ENCODE peak calls at places on chromosomes 12 and 14, in nine cellular contexts. One of them, this sample, is unnamed.

GRCh38 chr12:95637010-95637409 is 85.7 kb upstream of the USP44 start:
- DNase-seq in body of pancreas: no peak
- DNase-seq in uterus: no peak
- DNase-seq in fibroblast of lung: no peak
- DNase-seq in IMR-90: no peak
- DNase-seq in AG10803: no peak
- DNase-seq in HFF-Myc: no peak
- DNase-seq in right atrium auricular region: no peak
- DNase-seq in esophagus squamous epithelium: no peak
- DNase-seq in this sample: no peak

GRCh38 chr12:49885118-49885517 is 18.6 kb downstream of the FAIM2 start:
- DNase-seq in HFF-Myc: no peak
- DNase-seq in fibroblast of lung: no peak
- DNase-seq in IMR-90: no peak
- DNase-seq in esophagus squamous epithelium: no peak
- DNase-seq in right atrium auricular region: no peak
- DNase-seq in AG10803: no peak
- DNase-seq in uterus: no peak
- DNase-seq in body of pancreas: no peak
- DNase-seq in this sample: no peak

GRCh38 chr12:104805186-104805585 is 152.9 kb downstream of the SLC41A2 start:
- DNase-seq in AG10803: peak
- DNase-seq in IMR-90: peak
- DNase-seq in HFF-Myc: no peak
- DNase-seq in uterus: no peak
- DNase-seq in body of pancreas: no peak
- DNase-seq in fibroblast of lung: peak
- DNase-seq in esophagus squamous epithelium: no peak
- DNase-seq in right atrium auricular region: no peak
- DNase-seq in this sample: no peak

GRCh38 chr12:108614639-108615038 is 16.8 kb upstream of the TMEM119 start:
- DNase-seq in uterus: no peak
- DNase-seq in AG10803: no peak
- DNase-seq in HFF-Myc: no peak
- DNase-seq in body of pancreas: no peak
- DNase-seq in fibroblast of lung: no peak
- DNase-seq in right atrium auricular region: no peak
- DNase-seq in esophagus squamous epithelium: no peak
- DNase-seq in IMR-90: no peak
- DNase-seq in this sample: no peak

GRCh38 chr12:108622921-108623514 is 10.7 kb downstream of the SELPLG start:
- DNase-seq in esophagus squamous epithelium: no peak
- DNase-seq in fibroblast of lung: no peak
- DNase-seq in right atrium auricular region: no peak
- DNase-seq in IMR-90: no peak
- DNase-seq in body of pancreas: no peak
- DNase-seq in AG10803: no peak
- DNase-seq in uterus: no peak
- DNase-seq in HFF-Myc: no peak
- DNase-seq in this sample: no peak

GRCh38 chr12:100168562-100168961 is 25.9 kb upstream of the BLTP3B start:
- DNase-seq in esophagus squamous epithelium: no peak
- DNase-seq in HFF-Myc: no peak
- DNase-seq in uterus: no peak
- DNase-seq in IMR-90: no peak
- DNase-seq in right atrium auricular region: peak
- DNase-seq in AG10803: no peak
- DNase-seq in fibroblast of lung: no peak
- DNase-seq in body of pancreas: no peak
- DNase-seq in this sample: no peak

GRCh38 chr12:110861729-110862128 is 14.9 kb downstream of the CCDC63 start:
- DNase-seq in HFF-Myc: no peak
- DNase-seq in right atrium auricular region: no peak
- DNase-seq in uterus: no peak
- DNase-seq in IMR-90: no peak
- DNase-seq in fibroblast of lung: no peak
- DNase-seq in esophagus squamous epithelium: no peak
- DNase-seq in AG10803: no peak
- DNase-seq in body of pancreas: no peak
- DNase-seq in this sample: no peak

GRCh38 chr14:43449291-43449690 is 1057.8 kb downstream of the FSCB start:
- DNase-seq in esophagus squamous epithelium: no peak
- DNase-seq in IMR-90: no peak
- DNase-seq in right atrium auricular region: no peak
- DNase-seq in HFF-Myc: no peak
- DNase-seq in body of pancreas: no peak
- DNase-seq in AG10803: no peak
- DNase-seq in uterus: no peak
- DNase-seq in fibroblast of lung: peak
- DNase-seq in this sample: no peak

GRCh38 chr14:62604524-62604923 is 440.7 kb downstream of the KCNH5 start:
- DNase-seq in uterus: no peak
- DNase-seq in IMR-90: peak
- DNase-seq in AG10803: no peak
- DNase-seq in fibroblast of lung: peak
- DNase-seq in esophagus squamous epithelium: no peak
- DNase-seq in body of pancreas: no peak
- DNase-seq in right atrium auricular region: no peak
- DNase-seq in HFF-Myc: no peak
- DNase-seq in this sample: no peak

GRCh38 chr12:2297004-2297403 is 244.2 kb downstream of the CACNA1C start:
- DNase-seq in uterus: no peak
- DNase-seq in fibroblast of lung: no peak
- DNase-seq in right atrium auricular region: no peak
- DNase-seq in IMR-90: no peak
- DNase-seq in body of pancreas: no peak
- DNase-seq in esophagus squamous epithelium: no peak
- DNase-seq in HFF-Myc: no peak
- DNase-seq in AG10803: no peak
- DNase-seq in this sample: no peak

GRCh38 chr12:32301216-32301615 is 98.1 kb upstream of the FGD4 start:
- DNase-seq in esophagus squamous epithelium: no peak
- DNase-seq in right atrium auricular region: no peak
- DNase-seq in AG10803: no peak
- DNase-seq in HFF-Myc: no peak
- DNase-seq in fibroblast of lung: peak
- DNase-seq in body of pancreas: no peak
- DNase-seq in uterus: no peak
- DNase-seq in IMR-90: peak
- DNase-seq in this sample: no peak

GRCh38 chr12:92668739-92669138 is 34.0 kb upstream of the PLEKHG7 start:
- DNase-seq in IMR-90: no peak
- DNase-seq in body of pancreas: no peak
- DNase-seq in fibroblast of lung: no peak
- DNase-seq in AG10803: no peak
- DNase-seq in HFF-Myc: no peak
- DNase-seq in esophagus squamous epithelium: no peak
- DNase-seq in right atrium auricular region: no peak
- DNase-seq in uterus: no peak
- DNase-seq in this sample: no peak

GRCh38 chr12:12087693-12088034 is 16.9 kb downstream of the BCL2L14 start:
- DNase-seq in body of pancreas: no peak
- DNase-seq in esophagus squamous epithelium: no peak
- DNase-seq in right atrium auricular region: no peak
- DNase-seq in HFF-Myc: no peak
- DNase-seq in fibroblast of lung: no peak
- DNase-seq in AG10803: no peak
- DNase-seq in uterus: no peak
- DNase-seq in IMR-90: no peak
- DNase-seq in this sample: no peak

GRCh38 chr12:132489602-132490239 is at the start of gene FBRSL1:
- DNase-seq in HFF-Myc: peak
- DNase-seq in IMR-90: peak
- DNase-seq in uterus: peak
- DNase-seq in esophagus squamous epithelium: peak
- DNase-seq in AG10803: peak
- DNase-seq in body of pancreas: peak
- DNase-seq in fibroblast of lung: peak
- DNase-seq in right atrium auricular region: peak
- DNase-seq in this sample: peak

GRCh38 chr12:71958056-71958455 is 19.4 kb downstream of the TPH2 start:
- DNase-seq in right atrium auricular region: no peak
- DNase-seq in uterus: no peak
- DNase-seq in fibroblast of lung: no peak
- DNase-seq in HFF-Myc: no peak
- DNase-seq in IMR-90: peak
- DNase-seq in body of pancreas: no peak
- DNase-seq in esophagus squamous epithelium: no peak
- DNase-seq in AG10803: peak
- DNase-seq in this sample: no peak

GRCh38 chr14:72549026-72549425 is 344.9 kb downstream of the DPF3 start:
- DNase-seq in uterus: no peak
- DNase-seq in body of pancreas: no peak
- DNase-seq in AG10803: no peak
- DNase-seq in esophagus squamous epithelium: no peak
- DNase-seq in IMR-90: peak
- DNase-seq in HFF-Myc: no peak
- DNase-seq in right atrium auricular region: no peak
- DNase-seq in fibroblast of lung: no peak
- DNase-seq in this sample: no peak

GRCh38 chr14:87030182-87030581 is 962.8 kb downstream of the GALC start:
- DNase-seq in AG10803: no peak
- DNase-seq in HFF-Myc: no peak
- DNase-seq in IMR-90: no peak
- DNase-seq in esophagus squamous epithelium: no peak
- DNase-seq in fibroblast of lung: no peak
- DNase-seq in uterus: no peak
- DNase-seq in body of pancreas: no peak
- DNase-seq in right atrium auricular region: no peak
- DNase-seq in this sample: no peak

GRCh38 chr12:98935847-98936246 is 290.8 kb downstream of the APAF1 start:
- DNase-seq in uterus: no peak
- DNase-seq in fibroblast of lung: peak
- DNase-seq in right atrium auricular region: no peak
- DNase-seq in esophagus squamous epithelium: no peak
- DNase-seq in body of pancreas: no peak
- DNase-seq in AG10803: no peak
- DNase-seq in HFF-Myc: no peak
- DNase-seq in IMR-90: no peak
- DNase-seq in this sample: no peak

GRCh38 chr12:98939926-98940325 is 294.8 kb downstream of the APAF1 start:
- DNase-seq in right atrium auricular region: no peak
- DNase-seq in esophagus squamous epithelium: no peak
- DNase-seq in AG10803: no peak
- DNase-seq in IMR-90: no peak
- DNase-seq in uterus: no peak
- DNase-seq in HFF-Myc: no peak
- DNase-seq in body of pancreas: no peak
- DNase-seq in fibroblast of lung: no peak
- DNase-seq in this sample: no peak

DNA sequence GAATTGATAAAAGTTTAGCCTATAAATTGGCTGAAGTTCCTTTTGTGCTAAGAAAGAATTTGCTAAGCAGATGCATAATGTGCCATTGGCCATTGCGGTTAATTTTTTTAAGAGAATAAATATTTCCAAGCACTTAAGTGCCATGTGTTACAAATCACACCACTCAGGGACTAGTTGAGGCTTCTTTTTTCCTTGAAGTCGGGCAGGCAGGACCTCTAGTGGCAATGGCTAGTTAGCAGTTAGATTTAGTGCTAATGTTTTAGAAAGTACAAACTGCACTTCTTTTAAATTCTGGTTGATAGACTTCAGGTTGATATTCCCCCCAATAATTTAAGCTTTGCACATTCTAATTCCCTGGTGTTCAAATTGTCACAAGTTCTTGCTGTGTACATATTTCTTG is 294.3 kb downstream of the APAF1 start:
- DNase-seq in right atrium auricular region: no peak
- DNase-seq in body of pancreas: no peak
- DNase-seq in AG10803: peak
- DNase-seq in HFF-Myc: peak
- DNase-seq in uterus: no peak
- DNase-seq in esophagus squamous epithelium: no peak
- DNase-seq in fibroblast of lung: peak
- DNase-seq in IMR-90: peak
- DNase-seq in this sample: no peak
- TF ChIP-seq CTCF in right atrium auricular region: peak
- TF ChIP-seq CTCF in body of pancreas: peak
- TF ChIP-seq CTCF in AG10803: peak
- TF ChIP-seq CTCF in HFF-Myc: peak
- TF ChIP-seq CTCF in uterus: no peak
- TF ChIP-seq CTCF in esophagus squamous epithelium: no peak
- TF ChIP-seq CTCF in fibroblast of lung: peak
- TF ChIP-seq CTCF in IMR-90: peak
- TF ChIP-seq CTCF in this sample: no peak

GRCh38 chr14:79037593-79037992 is 867.4 kb downstream of the NRXN3 start:
- DNase-seq in uterus: no peak
- DNase-seq in fibroblast of lung: no peak
- DNase-seq in AG10803: no peak
- DNase-seq in esophagus squamous epithelium: no peak
- DNase-seq in body of pancreas: peak
- DNase-seq in HFF-Myc: no peak
- DNase-seq in IMR-90: no peak
- DNase-seq in right atrium auricular region: no peak
- DNase-seq in this sample: no peak
- TF ChIP-seq CTCF in uterus: no peak
- TF ChIP-seq CTCF in fibroblast of lung: no peak
- TF ChIP-seq CTCF in AG10803: no peak
- TF ChIP-seq CTCF in esophagus squamous epithelium: no peak
- TF ChIP-seq CTCF in body of pancreas: no peak
- TF ChIP-seq CTCF in HFF-Myc: no peak
- TF ChIP-seq CTCF in IMR-90: no peak
- TF ChIP-seq CTCF in right atrium auricular region: no peak
- TF ChIP-seq CTCF in this sample: no peak

GRCh38 chr12:57893460-57894353 is 47.2 kb upstream of the CTDSP2 start:
- DNase-seq in esophagus squamous epithelium: no peak
- DNase-seq in fibroblast of lung: peak
- DNase-seq in IMR-90: peak
- DNase-seq in uterus: peak
- DNase-seq in AG10803: peak
- DNase-seq in HFF-Myc: peak
- DNase-seq in right atrium auricular region: peak
- DNase-seq in body of pancreas: peak
- DNase-seq in this sample: peak
- TF ChIP-seq CTCF in esophagus squamous epithelium: peak
- TF ChIP-seq CTCF in fibroblast of lung: no peak
- TF ChIP-seq CTCF in IMR-90: peak
- TF ChIP-seq CTCF in uterus: no peak
- TF ChIP-seq CTCF in AG10803: no peak
- TF ChIP-seq CTCF in HFF-Myc: no peak
- TF ChIP-seq CTCF in right atrium auricular region: no peak
- TF ChIP-seq CTCF in body of pancreas: no peak
- TF ChIP-seq CTCF in this sample: no peak

DNA sequence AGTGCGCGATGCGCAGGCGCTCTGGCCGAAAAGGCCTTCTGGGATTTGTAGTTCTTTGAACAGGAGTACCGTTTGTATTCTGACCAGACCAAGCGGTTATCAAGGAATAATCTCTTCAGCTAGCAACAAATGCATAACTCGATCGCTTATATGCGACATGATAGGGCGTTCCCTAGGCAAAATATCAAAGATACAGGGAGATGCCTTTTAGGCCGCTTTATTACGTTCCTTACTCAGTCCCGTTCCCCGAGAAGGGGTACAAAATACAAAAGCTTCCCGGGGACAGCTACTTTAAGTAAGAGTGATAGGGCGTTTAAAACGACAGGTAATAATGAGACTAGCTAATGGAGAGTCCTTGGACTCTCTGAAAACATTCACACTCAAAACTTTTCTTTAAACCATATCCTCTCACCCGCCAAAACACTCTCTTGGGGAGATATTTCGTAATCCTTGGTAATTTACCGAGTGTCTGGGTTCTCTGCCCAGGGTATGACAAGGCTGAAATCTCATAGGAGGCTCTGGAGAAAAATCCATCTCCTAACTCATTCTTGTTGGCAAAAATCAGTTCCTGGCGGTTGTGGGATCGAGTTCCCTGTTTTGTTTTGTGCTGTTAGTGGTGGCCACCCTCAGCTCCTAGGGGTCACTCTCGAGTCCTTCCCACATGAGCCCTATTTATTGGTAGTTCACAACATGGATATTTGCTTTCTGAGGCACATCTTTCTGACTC is 412 bp upstream of the SNW1 start:
- DNase-seq in esophagus squamous epithelium: no peak
- DNase-seq in body of pancreas: peak
- DNase-seq in fibroblast of lung: peak
- DNase-seq in HFF-Myc: no peak
- DNase-seq in AG10803: peak
- DNase-seq in IMR-90: peak
- DNase-seq in right atrium auricular region: peak
- DNase-seq in uterus: peak
- DNase-seq in this sample: peak
- TF ChIP-seq CTCF in esophagus squamous epithelium: no peak
- TF ChIP-seq CTCF in body of pancreas: no peak
- TF ChIP-seq CTCF in fibroblast of lung: peak
- TF ChIP-seq CTCF in HFF-Myc: peak
- TF ChIP-seq CTCF in AG10803: peak
- TF ChIP-seq CTCF in IMR-90: peak
- TF ChIP-seq CTCF in right atrium auricular region: peak
- TF ChIP-seq CTCF in uterus: no peak
- TF ChIP-seq CTCF in this sample: no peak

This sample was measured in Calu3.